ENCODE peak calls at places on chromosomes 1 and 21, in five cellular contexts. S, R, Q, A and D are unnamed samples.

GRCh38 chr1:27863552-27863943 is 8.8 kb upstream of the THEMIS2 start:
- DNase-seq in Q (no peak), R (no peak), A (no peak), S (no peak), D (no peak)

GRCh38 chr1:26959722-26960624 is at the start of gene KDF1:
- DNase-seq in A (no peak), Q (no peak), S (no peak), R (peak), D (no peak)

GRCh38 chr1:64881281-64881680 is 85.1 kb downstream of the JAK1 start:
- DNase-seq in Q (no peak), A (peak), S (peak), R (no peak), D (peak)

GRCh38 chr1:111736548-111737215 is 2.5 kb downstream of the INKA2 start:
- DNase-seq in S (no peak), A (peak), R (no peak), Q (no peak), D (no peak)

GRCh38 chr1:211935448-211935970 is 99.8 kb downstream of the INTS7 start:
- DNase-seq in A (no peak), S (no peak), R (no peak), Q (peak), D (no peak)

GRCh38 chr1:200739499-200740290 is 1.0 kb downstream of the CAMSAP2 start:
- DNase-seq in R (no peak), S (no peak), Q (no peak), A (peak), D (no peak)

GRCh38 chr1:210464519-210465039 is 135.9 kb downstream of the HHAT start:
- DNase-seq in S (no peak), Q (no peak), A (peak), R (no peak), D (peak)

GRCh38 chr21:25396135-25396711 is 211.1 kb downstream of the MRPL39 start:
- DNase-seq in Q (peak), A (no peak), R (no peak), S (no peak), D (no peak)

GRCh38 chr21:43919871-43920801 is 55.1 kb downstream of the AGPAT3 start:
- DNase-seq in Q (no peak), S (no peak), R (no peak), A (no peak), D (no peak)

GRCh38 chr1:212825798-212826452 is 21.5 kb downstream of the SPATA45 start:
- DNase-seq in R (no peak), Q (no peak), S (no peak), A (no peak), D (no peak)

GRCh38 chr1:94725566-94725965 is 94.6 kb upstream of the SLC44A3 start:
- DNase-seq in R (no peak), S (peak), Q (no peak), A (peak), D (peak)

GRCh38 chr1:204623365-204623893 is 62.1 kb downstream of the LRRN2 start:
- DNase-seq in A (peak), R (peak), S (peak), Q (no peak), D (peak)